ENCODE peak calls at places on chromosomes 11 and 22, in five cellular contexts. N is naive thymus-derived CD4-positive, alpha-beta T cell; B is cerebellar nuclear complex; H is AG20443; R is activated T-cell treated with anti-CD3 and anti-CD28 coated beads, Interleukin-2, amount 50 U/mL, for 48 hours. U is an unnamed sample.

GRCh38 chr11:126029237-126029636 is 33.4 kb downstream of the CDON start:
- DNase-seq in N (no peak), H (no peak), R (no peak), B (no peak), U (no peak)

GRCh38 chr22:49324527-49325491 is 502.9 kb downstream of the BRD1 start:
- DNase-seq in R (no peak), H (peak; percentile 4), B (no peak), N (no peak), U (peak; percentile 29)

GRCh38 chr11:64089915-64090810 is 54.4 kb downstream of the FLRT1 start:
- DNase-seq in N (no peak), B (no peak), H (no peak), R (no peak), U (peak; percentile 76)

GRCh38 chr11:84021291-84021690 is 735.1 kb upstream of the CCDC90B start:
- DNase-seq in H (no peak), N (no peak), R (no peak), B (no peak), U (no peak)

GRCh38 chr22:46069518-46070214 is 80.7 kb upstream of the PPARA start:
- DNase-seq in H (peak; percentile 66), B (no peak), N (peak; percentile 32), R (no peak), U (no peak)

GRCh38 chr22:37982938-37983859 is 1.2 kb downstream of the SOX10 start:
- DNase-seq in R (no peak), H (no peak), B (no peak), N (no peak), U (peak; percentile 97)

GRCh38 chr11:64566042-64566914 is 24.7 kb upstream of the SLC22A12 start:
- DNase-seq in B (peak; percentile 36), R (peak; percentile 34), N (peak; percentile 19), H (peak; percentile 89), U (peak; percentile 91)

GRCh38 chr22:26847816-26848215 is 190.4 kb downstream of the MIAT start:
- DNase-seq in R (no peak), N (no peak), H (no peak), B (no peak), U (no peak)

GRCh38 chr22:22752556-22753477 is 108.4 kb downstream of the GGTLC2 start:
- DNase-seq in B (no peak), H (peak; percentile 49), R (no peak), N (peak; percentile 64), U (no peak)

GRCh38 chr11:27605422-27605821 is 94.8 kb downstream of the BDNF start:
- DNase-seq in B (no peak), H (no peak), R (no peak), N (no peak), U (no peak)

GRCh38 chr22:48884786-48885185 is 942.9 kb downstream of the BRD1 start:
- DNase-seq in N (no peak), R (no peak), H (no peak), B (no peak), U (peak; percentile 65)

GRCh38 chr22:49784630-49784971 is 43.1 kb downstream of the BRD1 start:
- DNase-seq in H (no peak), N (no peak), B (no peak), R (no peak), U (no peak)

GRCh38 chr11:100805509-100806199 is 118.6 kb downstream of the ARHGAP42 start:
- DNase-seq in H (no peak), R (no peak), N (no peak), B (no peak), U (no peak)

GRCh38 chr22:18076060-18076497 is 1.7 kb upstream of the PEX26 start:
- DNase-seq in N (peak; percentile 70), H (peak; percentile 85), R (peak; percentile 33), B (no peak), U (peak; percentile 76)

GRCh38 chr11:117588166-117588810 is 208.7 kb downstream of the DSCAML1 start:
- DNase-seq in R (no peak), H (no peak), N (no peak), B (no peak), U (no peak)

GRCh38 chr11:69640995-69641581 is at the start of gene CCND1:
- DNase-seq in R (peak; percentile 44), B (no peak), H (peak; percentile 86), N (peak; percentile 43), U (peak; percentile 95)

GRCh38 chr22:47389201-47389600 is 626.8 kb downstream of the TBC1D22A start:
- DNase-seq in H (no peak), B (no peak), N (no peak), R (no peak), U (no peak)

GRCh38 chr22:33519974-33520903 is 400.0 kb downstream of the LARGE1 start:
- DNase-seq in H (no peak), N (no peak), B (no peak), R (no peak), U (no peak)

GRCh38 chr11:106446961-106447360 is 369.5 kb downstream of the AASDHPPT start:
- DNase-seq in H (no peak), N (no peak), B (no peak), R (no peak), U (no peak)

GRCh38 chr22:40334899-40335298 is 11.4 kb upstream of the ADSL start:
- DNase-seq in N (peak; percentile 82), R (no peak), B (no peak), H (no peak), U (no peak)

GRCh38 chr22:49021097-49021925 is 806.4 kb downstream of the BRD1 start:
- DNase-seq in B (no peak), R (no peak), H (no peak), N (no peak), U (no peak)

GRCh38 chr22:47277001-47277400 is 514.6 kb downstream of the TBC1D22A start:
- DNase-seq in R (no peak), B (no peak), H (no peak), N (no peak), U (peak; percentile 21)

GRCh38 chr22:16957781-16958180 is 50.2 kb downstream of the GAB4 start:
- DNase-seq in N (no peak), R (no peak), H (peak; percentile 5), B (no peak), U (peak; percentile 21)

GRCh38 chr11:111412293-111412692 is 33.2 kb upstream of the POU2AF1 start:
- DNase-seq in R (no peak), H (no peak), N (no peak), B (no peak), U (no peak)

GRCh38 chr11:14908214-14908880 is 16.3 kb upstream of the CYP2R1 start:
- DNase-seq in N (peak; percentile 42), R (peak; percentile 30), B (no peak), H (peak; percentile 37), U (peak; percentile 47)

GRCh38 chr11:86488553-86488952 is 113.9 kb downstream of the CCDC81 start:
- DNase-seq in B (no peak), N (no peak), H (no peak), R (no peak), U (no peak)